ENCODE peak calls at places on chromosomes 3 and 15, in six cellular contexts. E is Daoy; J is stimulated activated CD4-positive, alpha-beta T cell treated with anti-CD3 and anti-CD28 coated beads, Interleukin-1b, Interleukin-23, amount 100 ng/mL, for 1 hour; F is cardiac fibroblast; D is IMR-90; U is M059J. Z is an unnamed sample.

GRCh38 chr3:178915365-178915764 is 156.2 kb downstream of the ZMAT3 start:
- DNase-seq in U (no peak), J (no peak), D (no peak), F (no peak), E (no peak), Z (no peak)

GRCh38 chr3:34260266-34260990 is 462.0 kb downstream of the PDCD6IP start:
- DNase-seq in U (peak), F (peak), J (no peak), D (peak), E (peak), Z (peak)

GRCh38 chr3:62559831-62560445 is 186.6 kb upstream of the FEZF2 start:
- DNase-seq in U (no peak), E (peak), D (peak), F (peak), J (no peak), Z (peak)

GRCh38 chr3:50373146-50373864 is 14.0 kb upstream of the TMEM115 start:
- DNase-seq in F (no peak), E (no peak), D (no peak), J (no peak), U (no peak), Z (no peak)

GRCh38 chr3:64011685-64012084 is 11.6 kb downstream of the PSMD6 start:
- DNase-seq in E (peak), F (peak), U (peak), J (no peak), D (peak), Z (peak)

GRCh38 chr15:52183562-52184173 is 7.5 kb downstream of the GNB5 start:
- DNase-seq in F (peak), U (peak), J (no peak), D (peak), E (peak), Z (peak)

GRCh38 chr3:118960876-118961275 is 73.8 kb downstream of the IGSF11 start:
- DNase-seq in F (no peak), J (no peak), D (no peak), E (peak), U (peak), Z (no peak)

GRCh38 chr3:66441124-66441523 is 59.7 kb downstream of the LRIG1 start:
- DNase-seq in E (peak), F (peak), U (peak), J (no peak), D (peak), Z (peak)

GRCh38 chr3:186281172-186281571 is 80.9 kb downstream of the DGKG start:
- DNase-seq in J (no peak), F (peak), D (peak), U (peak), E (peak), Z (peak)

Z was measured in renal cortical epithelial cell.